ENCODE peak calls at places on chromosomes 3 and 15, in six cellular contexts. F is GM10248, Q is LHCN-M2, J is mesenteric fat pad, U is hypothalamus, H is hepatocyte. X is an unnamed sample.

GRCh38 chr3:4533489-4534443 is 40.6 kb downstream of the ITPR1 start:
- DNase-seq in F (no peak), U (no peak), Q (peak), J (no peak), H (no peak), X (no peak)

GRCh38 chr3:161957467-161957866 is 460.9 kb downstream of the OTOL1 start:
- DNase-seq in F (no peak), H (no peak), U (no peak), Q (peak), J (no peak), X (no peak)

GRCh38 chr15:75130597-75131268 is 70.9 kb upstream of the C15orf39 start:
- DNase-seq in Q (no peak), H (no peak), F (peak), J (no peak), U (no peak), X (no peak)

GRCh38 chr15:100229181-100230163 is 112.3 kb downstream of the ADAMTS17 start:
- DNase-seq in F (no peak), J (no peak), H (no peak), Q (no peak), U (no peak), X (no peak)

GRCh38 chr3:129794319-129795201 is 99.0 kb downstream of the TMCC1 start:
- DNase-seq in U (no peak), Q (peak), J (no peak), H (peak), F (peak), X (no peak)

GRCh38 chr3:38348903-38349302 is 2.3 kb downstream of the XYLB start:
- DNase-seq in Q (peak), J (no peak), U (no peak), F (no peak), H (no peak), X (no peak)

GRCh38 chr3:15428539-15428938 is 1.1 kb downstream of the EAF1 start:
- DNase-seq in Q (peak), U (no peak), F (no peak), H (peak), J (no peak), X (no peak)

GRCh38 chr3:183699238-183699947 is 1.8 kb downstream of the YEATS2 start:
- DNase-seq in Q (no peak), H (peak), U (no peak), F (peak), J (no peak), X (no peak)

GRCh38 chr3:197022405-197023231 is 7.0 kb downstream of the MELTF start:
- DNase-seq in U (no peak), Q (no peak), F (peak), H (no peak), J (peak), X (no peak)

GRCh38 chr3:160403028-160403545 is 3.6 kb downstream of the SMC4 start:
- DNase-seq in J (no peak), H (no peak), Q (peak), F (no peak), U (no peak), X (no peak)

GRCh38 chr3:172848910-172849309 is 98.4 kb downstream of the ECT2 start:
- DNase-seq in H (no peak), J (no peak), Q (peak), F (no peak), U (no peak), X (no peak)

X was measured in vagina.